ENCODE peak calls at places on chromosomes 13 and 19, in eight cellular contexts. J is aorta, L is ELR, U is progenitor cell of endocrine pancreas, I is AG10803, G is NAMALWA, K is omental fat pad, R is breast epithelium. E is an unnamed sample.

GRCh38 chr13:98405107-98405571 is 171.8 kb downstream of the STK24 start:
- DNase-seq in L (no peak), R (no peak), K (no peak), G (peak), J (no peak), U (no peak), I (peak), E (no peak)

GRCh38 chr19:38889803-38890202 is 9.6 kb downstream of the SIRT2 start:
- DNase-seq in I (no peak), K (no peak), R (no peak), U (no peak), G (no peak), L (no peak), J (no peak), E (no peak)

GRCh38 chr19:40567040-40567749 is 9.5 kb upstream of the SHKBP1 start:
- DNase-seq in I (no peak), L (peak), G (no peak), K (no peak), U (no peak), R (no peak), J (no peak), E (no peak)

GRCh38 chr19:54141356-54141755 is 3.8 kb downstream of the CNOT3 start:
- DNase-seq in L (no peak), G (no peak), R (no peak), U (no peak), K (no peak), I (peak), J (no peak), E (no peak)

GRCh38 chr19:13986348-13986904 is 19.7 kb downstream of the RFX1 start:
- DNase-seq in K (peak), R (no peak), U (no peak), L (peak), J (peak), G (peak), I (peak), E (peak)

GRCh38 chr19:2239771-2240770 is 3.4 kb downstream of the SF3A2 start:
- DNase-seq in R (no peak), I (peak), J (no peak), K (no peak), L (peak), U (no peak), G (peak), E (no peak)

GRCh38 chr19:6464070-6464873 is at the start of gene CRB3:
- DNase-seq in I (no peak), J (no peak), G (no peak), L (no peak), K (no peak), U (peak), R (peak), E (peak)

GRCh38 chr19:40363128-40363527 is 14.6 kb downstream of the PLD3 start:
- DNase-seq in K (no peak), L (peak), G (no peak), I (no peak), J (no peak), R (no peak), U (no peak), E (no peak)

GRCh38 chr19:18436651-18437478 is 1.1 kb downstream of the ISYNA1 start:
- DNase-seq in K (no peak), R (no peak), J (peak), I (peak), U (peak), L (peak), G (peak), E (peak)

GRCh38 chr19:49297403-49297802 is 27.6 kb downstream of the SLC6A16 start:
- DNase-seq in K (no peak), U (no peak), R (no peak), J (no peak), I (peak), G (no peak), L (no peak), E (no peak)

GRCh38 chr13:37453246-37453645 is 145.3 kb downstream of the POSTN start:
- DNase-seq in K (no peak), R (no peak), I (peak), G (no peak), U (no peak), J (no peak), L (peak), E (no peak)

GRCh38 chr13:32165791-32166190 is 134.2 kb downstream of the FRY start:
- DNase-seq in K (no peak), I (peak), R (no peak), U (no peak), J (no peak), G (no peak), L (no peak), E (no peak)

GRCh38 chr13:20418953-20419352 is 106.7 kb downstream of the CRYL1 start:
- DNase-seq in R (no peak), L (no peak), J (no peak), K (no peak), G (no peak), U (no peak), I (no peak), E (no peak)

GRCh38 chr19:51327066-51327985 is 14.6 kb downstream of the VSIG10L start:
- DNase-seq in U (no peak), L (no peak), I (peak), J (peak), R (peak), G (no peak), K (no peak), E (peak)

GRCh38 chr19:43430142-43430710 is 15.5 kb downstream of the TEX101 start:
- DNase-seq in K (no peak), G (peak), U (no peak), R (no peak), L (peak), J (no peak), I (no peak), E (no peak)

GRCh38 chr19:38944981-38945506 is 14.3 kb downstream of the MRPS12 start:
- DNase-seq in I (peak), U (no peak), G (peak), L (peak), J (no peak), R (no peak), K (no peak), E (no peak)

GRCh38 chr19:40321566-40322270 is 26.5 kb downstream of the C19orf47 start:
- DNase-seq in K (no peak), R (no peak), J (no peak), G (no peak), L (no peak), U (no peak), I (no peak), E (no peak)

GRCh38 chr19:51417107-51417806 is at the start of gene SIGLEC10:
- DNase-seq in J (peak), G (peak), L (peak), U (no peak), K (no peak), I (no peak), R (no peak), E (no peak)

GRCh38 chr19:46442808-46443450 is 14.2 kb upstream of the PNMA8C start:
- DNase-seq in K (no peak), I (peak), R (no peak), L (peak), U (no peak), G (no peak), J (no peak), E (no peak)

GRCh38 chr19:34556500-34556899 is 74.9 kb downstream of the WTIP start:
- DNase-seq in U (no peak), I (peak), G (peak), J (no peak), L (peak), K (no peak), R (no peak), E (no peak)

GRCh38 chr19:7874080-7874856 is at the start of gene PRR36:
- DNase-seq in K (no peak), L (no peak), G (no peak), U (peak), R (peak), J (no peak), I (no peak), E (no peak)

GRCh38 chr13:46063292-46063691 is 10.7 kb upstream of the ZC3H13 start:
- DNase-seq in U (no peak), L (no peak), I (no peak), G (no peak), K (no peak), J (no peak), R (no peak), E (no peak)

GRCh38 chr19:48501446-48501960 is 10.1 kb downstream of the LMTK3 start:
- DNase-seq in K (no peak), G (peak), I (no peak), R (no peak), L (no peak), U (peak), J (peak), E (no peak)

GRCh38 chr19:3187662-3188511 is 2.2 kb downstream of the NCLN start:
- DNase-seq in G (no peak), J (no peak), L (no peak), I (no peak), K (no peak), U (no peak), R (no peak), E (no peak)

GRCh38 chr19:48539503-48540096 is 12.4 kb upstream of the SULT2B1 start:
- DNase-seq in L (peak), J (no peak), I (peak), G (no peak), U (no peak), K (no peak), R (no peak), E (no peak)

GRCh38 chr19:33233056-33233873 is 7.6 kb upstream of the SLC7A10 start:
- DNase-seq in K (no peak), I (no peak), U (no peak), R (no peak), G (no peak), L (no peak), J (peak), E (no peak)

GRCh38 chr13:45073809-45074208 is 46.5 kb upstream of the GTF2F2 start:
- DNase-seq in U (no peak), J (no peak), R (no peak), I (no peak), G (peak), K (no peak), L (peak), E (no peak)

GRCh38 chr19:4083677-4084546 is 17.2 kb upstream of the ZBTB7A start:
- DNase-seq in L (no peak), U (no peak), G (no peak), J (no peak), I (no peak), K (no peak), R (peak), E (no peak)